ENCODE peak calls at places on chromosomes 11 and 22, in ten cellular contexts. U is NCI-H1436 treated with DMSO at 0.1 percent for 48 hours; I is hypothalamus; Z is activated CD4-positive, alpha-beta T cell treated with anti-CD3 and anti-CD28 coated beads, Interleukin-2, amount 10 ng/mL, durations not matched to agents 7 days and 5 days; H is C1 segment of cervical spinal cord; T is stimulated activated CD8-positive, alpha-beta memory T cell treated with anti-CD3 and anti-CD28 coated beads, Interleukin-4, amount 100 ng/mL, for 24 hours; M is GM23338; K is A673; N is H9; V is aorta. R is an unnamed sample.

GRCh38 chr11:109521571-109522086 is 99.6 kb downstream of the C11orf87 start:
- DNase-seq in U (no peak), I (no peak), Z (no peak), H (no peak), T (no peak), M (no peak), K (no peak), N (no peak), V (no peak), R (peak)

GRCh38 chr11:7416080-7416479 is 69.2 kb upstream of the OLFML1 start:
- DNase-seq in U (no peak), I (no peak), Z (no peak), H (no peak), T (no peak), M (no peak), K (no peak), N (no peak), V (no peak), R (no peak)

GRCh38 chr11:11849127-11849746 is 7.5 kb downstream of the USP47 start:
- DNase-seq in U (peak), I (peak), Z (peak), H (no peak), T (peak), M (peak), K (peak), N (peak), V (no peak), R (peak)

GRCh38 chr22:22033803-22034468 is 51.3 kb upstream of the TOP3B start:
- DNase-seq in U (no peak), I (no peak), Z (no peak), H (no peak), T (no peak), M (no peak), K (no peak), N (no peak), V (no peak), R (peak)

GRCh38 chr11:78399136-78399535 is 18.5 kb downstream of the GAB2 start:
- DNase-seq in U (no peak), I (no peak), Z (no peak), H (no peak), T (no peak), M (peak), K (no peak), N (no peak), V (no peak), R (no peak)

GRCh38 chr11:6319879-6320410 is 356 bp downstream of the CAVIN3 start:
- DNase-seq in U (no peak), I (no peak), Z (peak), H (no peak), T (no peak), M (peak), K (no peak), N (peak), V (peak), R (peak)

GRCh38 chr11:2940166-2940929 is 11.1 kb upstream of the PHLDA2 start:
- DNase-seq in U (no peak), I (no peak), Z (peak), H (no peak), T (no peak), M (peak), K (no peak), N (peak), V (peak), R (peak)

GRCh38 chr11:60725592-60725991 is 1.1 kb downstream of the MS4A18 start:
- DNase-seq in U (no peak), I (no peak), Z (no peak), H (no peak), T (no peak), M (no peak), K (no peak), N (no peak), V (no peak), R (no peak)

GRCh38 chr22:28129319-28129962 is 210.4 kb upstream of the PITPNB start:
- DNase-seq in U (no peak), I (no peak), Z (no peak), H (no peak), T (no peak), M (peak), K (no peak), N (peak), V (no peak), R (no peak)

GRCh38 chr22:45722006-45722405 is 50.4 kb downstream of the ATXN10 start:
- DNase-seq in U (no peak), I (no peak), Z (no peak), H (no peak), T (no peak), M (no peak), K (no peak), N (no peak), V (no peak), R (no peak)

GRCh38 chr11:110785398-110785797 is 73.2 kb upstream of the ARHGAP20 start:
- DNase-seq in U (no peak), I (no peak), Z (no peak), H (no peak), T (no peak), M (no peak), K (no peak), N (no peak), V (no peak), R (no peak)

GRCh38 chr11:130772266-130773227 is 143.7 kb downstream of the SNX19 start:
- DNase-seq in U (no peak), I (no peak), Z (no peak), H (no peak), T (no peak), M (no peak), K (no peak), N (no peak), V (no peak), R (no peak)

GRCh38 chr11:105027671-105028070 is 4.7 kb upstream of the CASP5 start:
- DNase-seq in U (no peak), I (no peak), Z (no peak), H (no peak), T (no peak), M (no peak), K (no peak), N (no peak), V (no peak), R (no peak)

GRCh38 chr22:40560551-40560950 is 76.0 kb downstream of the MRTFA start:
- DNase-seq in U (no peak), I (no peak), Z (no peak), H (no peak), T (no peak), M (no peak), K (peak), N (no peak), V (no peak), R (peak)

GRCh38 chr22:42294034-42294985 is 23.9 kb upstream of the TCF20 start:
- DNase-seq in U (no peak), I (no peak), Z (peak), H (no peak), T (no peak), M (peak), K (peak), N (peak), V (peak), R (peak)

GRCh38 chr11:27795955-27796861 is 96.0 kb upstream of the BDNF start:
- DNase-seq in U (peak), I (no peak), Z (no peak), H (no peak), T (no peak), M (peak), K (no peak), N (peak), V (no peak), R (no peak)

GRCh38 chr22:23542933-23543332 is 37.2 kb downstream of the IGLL1 start:
- DNase-seq in U (no peak), I (no peak), Z (no peak), H (no peak), T (no peak), M (no peak), K (no peak), N (no peak), V (no peak), R (no peak)

GRCh38 chr11:71987521-71987920 is 11.2 kb upstream of the IL18BP start:
- DNase-seq in U (no peak), I (no peak), Z (no peak), H (no peak), T (no peak), M (no peak), K (no peak), N (no peak), V (no peak), R (peak)

GRCh38 chr11:12086271-12087074 is 23.9 kb upstream of the MICAL2 start:
- DNase-seq in U (no peak), I (no peak), Z (no peak), H (no peak), T (no peak), M (no peak), K (peak), N (no peak), V (peak), R (peak)

GRCh38 chr11:60316317-60316716 is 10.7 kb upstream of the MS4A6E start:
- DNase-seq in U (no peak), I (no peak), Z (no peak), H (no peak), T (no peak), M (no peak), K (no peak), N (no peak), V (no peak), R (no peak)

GRCh38 chr11:58573451-58574104 is 2.1 kb downstream of the LPXN start:
- DNase-seq in U (no peak), I (no peak), Z (peak), H (no peak), T (peak), M (no peak), K (peak), N (no peak), V (peak), R (peak)

GRCh38 chr11:47020793-47021624 is 84.4 kb downstream of the CSTPP1 start:
- DNase-seq in U (no peak), I (no peak), Z (no peak), H (no peak), T (no peak), M (peak), K (no peak), N (no peak), V (no peak), R (no peak)

GRCh38 chr11:61120865-61121831 is 18.9 kb downstream of the CD5 start:
- DNase-seq in U (no peak), I (no peak), Z (peak), H (no peak), T (no peak), M (no peak), K (peak), N (no peak), V (peak), R (no peak)

GRCh38 chr11:71481101-71481960 is 28.3 kb downstream of the NADSYN1 start:
- DNase-seq in U (no peak), I (no peak), Z (no peak), H (no peak), T (no peak), M (no peak), K (no peak), N (no peak), V (peak), R (peak)

GRCh38 chr11:2092956-2093412 is 46.2 kb downstream of the IGF2 start:
- DNase-seq in U (peak), I (peak), Z (peak), H (peak), T (peak), M (no peak), K (no peak), N (peak), V (peak), R (peak)

GRCh38 chr11:75840560-75840959 is 25.6 kb downstream of the UVRAG start:
- DNase-seq in U (no peak), I (no peak), Z (no peak), H (no peak), T (no peak), M (no peak), K (no peak), N (no peak), V (no peak), R (no peak)

GRCh38 chr22:28442264-28442950 is 237.2 kb downstream of the TTC28 start:
- DNase-seq in U (no peak), I (peak), Z (peak), H (peak), T (peak), M (peak), K (peak), N (peak), V (peak), R (peak)

GRCh38 chr11:47357985-47358730 is 5.7 kb upstream of the MYBPC3 start:
- DNase-seq in U (no peak), I (no peak), Z (no peak), H (no peak), T (no peak), M (no peak), K (no peak), N (no peak), V (no peak), R (no peak)

R was measured in trophoblast cell.